ENCODE peak calls at places on chromosomes 4 and X, in seven cellular contexts. V, U, P, I, S, O and M are unnamed samples.

GRCh38 chr4:155615054-155615887 is 51.4 kb upstream of the GUCY1A1 start:
- DNase-seq in V (no peak), U (no peak), P (no peak), I (no peak), S (no peak), O (no peak), M (no peak)

GRCh38 chr4:28225005-28225404 is 1364.4 kb downstream of the STIM2 start:
- DNase-seq in V (no peak), U (no peak), P (peak; percentile 52), I (no peak), S (no peak), O (no peak), M (no peak)

GRCh38 chr4:8730681-8731080 is 138.1 kb downstream of the CPZ start:
- DNase-seq in V (no peak), U (no peak), P (no peak), I (no peak), S (no peak), O (no peak), M (no peak)

GRCh38 chrX:95218964-95219363 is 1465.7 kb upstream of the DIAPH2 start:
- DNase-seq in V (no peak), U (no peak), P (no peak), I (no peak), S (no peak), O (no peak), M (no peak)

GRCh38 chr4:166527500-166527899 is 654.5 kb downstream of the TLL1 start:
- DNase-seq in V (no peak), U (no peak), P (peak; percentile 3), I (no peak), S (no peak), O (no peak), M (no peak)

GRCh38 chr4:185457136-185457535 is 14.4 kb downstream of the CCDC110 start:
- DNase-seq in V (no peak), U (no peak), P (no peak), I (no peak), S (no peak), O (no peak), M (no peak)

GRCh38 chr4:91099666-91100065 is 972.5 kb downstream of the CCSER1 start:
- DNase-seq in V (no peak), U (no peak), P (no peak), I (no peak), S (no peak), O (no peak), M (no peak)

GRCh38 chrX:44474410-44474809 is 68.2 kb downstream of the FUNDC1 start:
- DNase-seq in V (no peak), U (no peak), P (peak; percentile 49), I (no peak), S (no peak), O (peak; percentile 28), M (no peak)

GRCh38 chrX:27715610-27716009 is 92.2 kb upstream of the MAGEB10 start:
- DNase-seq in V (no peak), U (no peak), P (no peak), I (no peak), S (no peak), O (no peak), M (no peak)

GRCh38 chr4:151408380-151408629 is 671 bp upstream of the FHIP1A start:
- DNase-seq in V (no peak), U (no peak), P (no peak), I (no peak), S (no peak), O (no peak), M (no peak)

GRCh38 chrX:129843459-129844306 is at the start of gene ZDHHC9:
- DNase-seq in V (peak; percentile 35), U (peak; percentile 92), P (peak; percentile 78), I (peak; percentile 81), S (peak; percentile 81), O (peak; percentile 69), M (peak; percentile 76)

GRCh38 chr4:162510115-162510514 is 346.3 kb upstream of the FSTL5 start:
- DNase-seq in V (no peak), U (no peak), P (no peak), I (no peak), S (no peak), O (no peak), M (no peak)

GRCh38 chr4:119070301-119070700 is 65.3 kb upstream of the MYOZ2 start:
- DNase-seq in V (no peak), U (no peak), P (peak; percentile 79), I (no peak), S (no peak), O (no peak), M (no peak)

GRCh38 chr4:155769092-155769491 is 10.3 kb downstream of the GUCY1B1 start:
- DNase-seq in V (no peak), U (no peak), P (no peak), I (no peak), S (no peak), O (no peak), M (no peak)

GRCh38 chrX:76453737-76454406 is 26.4 kb downstream of the MAGEE1 start:
- DNase-seq in V (no peak), U (no peak), P (no peak), I (no peak), S (no peak), O (no peak), M (no peak)

GRCh38 chr4:1500231-1500965 is 94.2 kb upstream of the NKX1-1 start:
- DNase-seq in V (no peak), U (no peak), P (no peak), I (no peak), S (no peak), O (no peak), M (no peak)

GRCh38 chr4:173301518-173302201 is 32.5 kb downstream of the HMGB2 start:
- DNase-seq in V (no peak), U (no peak), P (no peak), I (no peak), S (no peak), O (no peak), M (no peak)

GRCh38 chr4:1871471-1872021 is 353 bp downstream of the NSD2 start:
- DNase-seq in V (no peak), U (no peak), P (peak; percentile 19), I (peak; percentile 32), S (peak; percentile 26), O (no peak), M (no peak)

GRCh38 chrX:53681661-53682060 is 4.9 kb downstream of the HUWE1 start:
- DNase-seq in V (no peak), U (no peak), P (peak; percentile 62), I (no peak), S (no peak), O (no peak), M (no peak)

GRCh38 chr4:20253799-20254409 is 2.2 kb downstream of the SLIT2 start:
- DNase-seq in V (no peak), U (peak; percentile 19), P (no peak), I (peak; percentile 26), S (no peak), O (no peak), M (no peak)

GRCh38 chrX:48835524-48836329 is at the start of gene PCSK1N:
- DNase-seq in V (no peak), U (peak; percentile 19), P (peak; percentile 28), I (no peak), S (no peak), O (no peak), M (peak; percentile 2)

GRCh38 chrX:31124536-31124935 is 52.7 kb upstream of the FTHL17 start:
- DNase-seq in V (no peak), U (no peak), P (no peak), I (no peak), S (no peak), O (no peak), M (no peak)

GRCh38 chrX:70479197-70479969 is 34.7 kb downstream of the DLG3 start:
- DNase-seq in V (peak; percentile 31), U (no peak), P (peak; percentile 60), I (no peak), S (no peak), O (no peak), M (no peak)

GRCh38 chr4:150176559-150176958 is 98.3 kb downstream of the DCLK2 start:
- DNase-seq in V (peak; percentile 80), U (no peak), P (peak; percentile 66), I (no peak), S (no peak), O (no peak), M (no peak)

GRCh38 chr4:2047781-2048581 is 11.1 kb upstream of the NAT8L start:
- DNase-seq in V (no peak), U (no peak), P (no peak), I (no peak), S (no peak), O (no peak), M (no peak)

DNA sequence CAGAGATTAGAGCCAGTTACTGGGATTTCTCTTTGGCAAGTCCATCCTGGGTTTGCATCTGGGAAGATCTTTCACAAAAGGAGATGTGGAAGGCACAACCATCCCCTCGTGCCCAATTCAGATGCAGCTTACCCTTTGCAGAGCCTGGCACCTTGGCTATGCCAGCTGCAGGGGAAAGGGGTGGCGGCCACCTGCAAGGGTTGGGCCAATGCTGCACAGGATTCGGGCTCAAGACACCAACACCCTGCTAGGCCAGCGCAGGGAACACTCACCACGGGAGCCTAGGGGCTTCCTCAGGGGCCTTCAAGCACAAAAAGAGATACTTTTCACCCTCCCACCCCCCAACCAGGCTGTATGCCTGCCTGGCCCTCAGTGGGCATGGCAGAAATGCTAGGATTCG is 94.6 kb downstream of the PHKA2 start:
- DNase-seq in V (no peak), U (no peak), P (no peak), I (no peak), S (no peak), O (no peak), M (no peak)
- H3K27me3 ChIP-seq in V (no peaks in the 10 kb centered on the region), U (no peaks in the 10 kb centered on the region), P (no peaks in the 10 kb centered on the region), I (no peaks in the 10 kb centered on the region), S (no peaks in the 10 kb centered on the region), O (peaks cover 42% of the 10 kb centered on the region), M (no peaks in the 10 kb centered on the region)

DNA sequence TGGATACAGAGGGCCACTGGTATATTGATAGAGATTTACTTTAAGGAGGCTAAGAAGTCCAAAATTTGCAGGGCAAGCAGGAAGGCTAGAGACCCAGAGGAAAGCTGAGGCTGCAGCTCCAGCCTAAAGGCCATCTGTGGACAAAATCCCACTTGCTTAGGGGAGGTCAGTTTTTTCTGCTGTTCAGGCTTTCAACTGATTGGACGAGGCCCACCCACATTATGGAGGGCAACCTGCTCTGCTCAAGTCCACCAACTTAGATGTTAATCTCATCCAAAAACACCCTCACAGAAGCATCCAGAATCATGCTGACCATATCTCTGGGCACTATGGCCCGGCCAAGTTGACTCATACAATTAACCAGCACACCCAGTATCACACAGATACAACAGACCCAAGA is 176.3 kb downstream of the EVC2 start:
- DNase-seq in V (no peak), U (no peak), P (no peak), I (no peak), S (no peak), O (no peak), M (no peak)
- H3K27me3 ChIP-seq in V (no peaks in the 10 kb centered on the region), U (no peaks in the 10 kb centered on the region), P (no peaks in the 10 kb centered on the region), I (no peaks in the 10 kb centered on the region), S (no peaks in the 10 kb centered on the region), O (no peaks in the 10 kb centered on the region), M (no peaks in the 10 kb centered on the region)

GRCh38 chr4:54098375-54098774 is 1.6 kb upstream of the GSX2 start:
- DNase-seq in V (no peak), U (no peak), P (no peak), I (no peak), S (no peak), O (no peak), M (no peak)
- H3K27me3 ChIP-seq in V (peaks cover 39% of the 10 kb centered on the region), U (no peaks in the 10 kb centered on the region), P (peaks cover 23% of the 10 kb centered on the region), I (peaks cover 69% of the 10 kb centered on the region), S (no peaks in the 10 kb centered on the region), O (peaks cover 74% of the 10 kb centered on the region), M (peaks cover 90% of the 10 kb centered on the region)

DNA sequence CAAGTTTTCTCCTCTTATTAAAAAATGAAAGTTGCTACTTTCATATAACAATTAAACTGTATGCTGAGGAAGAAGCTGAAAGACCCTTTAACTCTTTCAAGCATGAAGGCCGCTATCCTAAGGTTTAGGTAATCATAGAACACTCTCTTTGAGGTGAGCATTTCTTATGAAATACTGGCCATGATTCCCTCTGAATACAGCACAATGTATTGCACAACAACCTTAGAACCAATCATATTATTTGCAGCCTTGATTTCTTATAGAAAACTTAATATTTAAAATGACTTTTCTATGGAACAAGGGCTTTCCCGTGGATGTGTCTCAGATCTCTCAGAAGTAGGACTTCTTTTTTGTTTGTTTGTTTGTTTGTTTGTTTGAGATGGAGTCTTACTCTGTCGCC is 333.4 kb upstream of the TEX13C start:
- DNase-seq in V (no peak), U (no peak), P (no peak), I (no peak), S (no peak), O (no peak), M (no peak)
- H3K27me3 ChIP-seq in V (no peaks in the 10 kb centered on the region), U (no peaks in the 10 kb centered on the region), P (no peaks in the 10 kb centered on the region), I (no peaks in the 10 kb centered on the region), S (peaks cover 2% of the 10 kb centered on the region), O (peaks cover 3% of the 10 kb centered on the region), M (no peaks in the 10 kb centered on the region)